ENCODE peak calls at places on chromosomes 6 and 20, in nine cellular contexts. V, Y, P, B, R, T, L, S and U are unnamed samples.
A peak's percentile ranks its signal among the peaks of the same experiment; 100 is the strongest.

GRCh38 chr20:2449386-2449785 is 21.2 kb downstream of the SNRPB start:
- DNase-seq in V (no peak), Y (no peak), P (no peak), B (no peak), R (no peak), T (no peak), L (no peak), S (no peak), U (no peak)

GRCh38 chr6:22877946-22878705 is 308.8 kb downstream of the HDGFL1 start:
- DNase-seq in V (no peak), Y (no peak), P (peak; percentile 94), B (no peak), R (no peak), T (no peak), L (no peak), S (peak; percentile 40), U (no peak)

GRCh38 chr6:168052291-168052891 is 26.6 kb downstream of the FRMD1 start:
- DNase-seq in V (peak; percentile 6), Y (no peak), P (no peak), B (peak; percentile 40), R (no peak), T (no peak), L (no peak), S (peak; percentile 29), U (peak; percentile 60)

GRCh38 chr20:19737025-19737424 is 21.0 kb upstream of the RIN2 start:
- DNase-seq in V (peak; percentile 92), Y (peak; percentile 85), P (no peak), B (no peak), R (peak; percentile 96), T (no peak), L (no peak), S (peak; percentile 66), U (peak; percentile 58)

GRCh38 chr6:32442243-32442667 is 2.6 kb downstream of the HLA-DRA start:
- DNase-seq in V (no peak), Y (no peak), P (no peak), B (no peak), R (no peak), T (no peak), L (no peak), S (no peak), U (no peak)

GRCh38 chr6:160106701-160107100 is 14.9 kb upstream of the SLC22A1 start:
- DNase-seq in V (peak; percentile 55), Y (no peak), P (no peak), B (no peak), R (no peak), T (no peak), L (no peak), S (no peak), U (no peak)

GRCh38 chr6:41698350-41698781 is 37.0 kb downstream of the TFEB start:
- DNase-seq in V (no peak), Y (no peak), P (peak; percentile 45), B (no peak), R (no peak), T (no peak), L (peak; percentile 80), S (peak; percentile 41), U (no peak)

GRCh38 chr6:122098091-122098769 is 301.2 kb upstream of the HSF2 start:
- DNase-seq in V (no peak), Y (no peak), P (no peak), B (no peak), R (no peak), T (no peak), L (no peak), S (no peak), U (no peak)

GRCh38 chr6:118319890-118320289 is 228.2 kb upstream of the PLN start:
- DNase-seq in V (no peak), Y (no peak), P (no peak), B (no peak), R (no peak), T (no peak), L (no peak), S (no peak), U (no peak)

GRCh38 chr6:35663447-35664235 is 25.1 kb downstream of the FKBP5 start:
- DNase-seq in V (peak; percentile 12), Y (no peak), P (no peak), B (no peak), R (no peak), T (no peak), L (no peak), S (peak; percentile 62), U (no peak)

GRCh38 chr6:39194466-39194865 is 34.8 kb downstream of the KCNK5 start:
- DNase-seq in V (no peak), Y (no peak), P (no peak), B (no peak), R (no peak), T (no peak), L (no peak), S (no peak), U (no peak)

GRCh38 chr6:25576920-25577319 is 75.1 kb upstream of the SCGN start:
- DNase-seq in V (no peak), Y (no peak), P (no peak), B (no peak), R (no peak), T (peak; percentile 58), L (no peak), S (no peak), U (no peak)

GRCh38 chr20:48530957-48531356 is 296.8 kb downstream of the PREX1 start:
- DNase-seq in V (peak; percentile 52), Y (no peak), P (no peak), B (no peak), R (no peak), T (no peak), L (no peak), S (peak; percentile 75), U (no peak)

GRCh38 chr6:7727951-7728854 is 2.3 kb downstream of the BMP6 start:
- DNase-seq in V (peak; percentile 22), Y (peak; percentile 45), P (no peak), B (peak; percentile 48), R (no peak), T (peak; percentile 62), L (no peak), S (peak; percentile 17), U (no peak)

GRCh38 chr20:33897313-33897912 is 86.3 kb downstream of the CHMP4B start:
- DNase-seq in V (peak; percentile 28), Y (no peak), P (no peak), B (no peak), R (no peak), T (no peak), L (no peak), S (no peak), U (peak; percentile 27)

GRCh38 chr20:38192323-38192885 is 27.3 kb upstream of the TGM2 start:
- DNase-seq in V (no peak), Y (no peak), P (no peak), B (no peak), R (no peak), T (no peak), L (no peak), S (no peak), U (no peak)

GRCh38 chr6:53647437-53648094 is 18.0 kb downstream of the KLHL31 start:
- DNase-seq in V (peak; percentile 44), Y (no peak), P (no peak), B (no peak), R (peak; percentile 72), T (no peak), L (no peak), S (no peak), U (no peak)

GRCh38 chr20:63026582-63027424 is 20.0 kb upstream of the BHLHE23 start:
- DNase-seq in V (no peak), Y (no peak), P (no peak), B (peak; percentile 21), R (no peak), T (no peak), L (no peak), S (no peak), U (no peak)